ENCODE peak calls at places on chromosomes 1 and 21, in ten cellular contexts. Q is stimulated activated CD4-positive, alpha-beta T cell treated with anti-CD3 and anti-CD28 coated beads, TNF-alpha, amount 100 ng/mL, for 48 hours; A is activated gamma-delta T cell treated with Interleukin-2 at 50 U/mL for 16 hours; P is cardiac fibroblast; F is foreskin fibroblast; T is tibial artery; N is stimulated activated CD8-positive, alpha-beta memory T cell treated with anti-CD3 and anti-CD28 coated beads, Interleukin-15, amount 100 ng/mL, for 24 hours; Y is upper lobe of right lung; B is left colon; J is suprapubic skin. R is an unnamed sample.

GRCh38 chr1:5901150-5901549 is 91.1 kb downstream of the NPHP4 start:
- DNase-seq in Q (no peak), A (no peak), P (no peak), F (no peak), T (peak), N (no peak), Y (no peak), B (no peak), J (peak), R (no peak)

GRCh38 chr1:191895462-191896058 is 262.7 kb upstream of the RGS18 start:
- DNase-seq in Q (no peak), A (no peak), P (no peak), F (no peak), T (no peak), N (no peak), Y (no peak), B (no peak), J (no peak), R (no peak)

GRCh38 chr21:27572681-27573080 is 605.8 kb upstream of the ADAMTS5 start:
- DNase-seq in Q (no peak), A (no peak), P (peak), F (peak), T (no peak), N (no peak), Y (no peak), B (no peak), J (no peak), R (no peak)

GRCh38 chr1:109373051-109373593 is 24.6 kb downstream of the SORT1 start:
- DNase-seq in Q (no peak), A (no peak), P (no peak), F (no peak), T (no peak), N (no peak), Y (no peak), B (no peak), J (no peak), R (no peak)

GRCh38 chr1:49059087-49059486 is 282.4 kb upstream of the BEND5 start:
- DNase-seq in Q (no peak), A (no peak), P (no peak), F (no peak), T (no peak), N (no peak), Y (no peak), B (no peak), J (no peak), R (no peak)

GRCh38 chr1:3736131-3736561 is 16.1 kb upstream of the CCDC27 start:
- DNase-seq in Q (no peak), A (no peak), P (no peak), F (no peak), T (no peak), N (no peak), Y (no peak), B (no peak), J (no peak), R (no peak)

GRCh38 chr1:2641381-2642130 is 8.7 kb upstream of the MMEL1 start:
- DNase-seq in Q (no peak), A (no peak), P (no peak), F (no peak), T (peak), N (no peak), Y (peak), B (no peak), J (peak), R (no peak)

GRCh38 chr1:202158810-202159533 is 1.4 kb downstream of the PTPN7 start:
- DNase-seq in Q (no peak), A (no peak), P (no peak), F (no peak), T (no peak), N (no peak), Y (peak), B (no peak), J (no peak), R (peak)

GRCh38 chr1:59915516-59915915 is 11.1 kb downstream of the CYP2J2 start:
- DNase-seq in Q (no peak), A (no peak), P (no peak), F (no peak), T (no peak), N (no peak), Y (no peak), B (no peak), J (no peak), R (no peak)

GRCh38 chr1:99818063-99818699 is 32.0 kb upstream of the AGL start:
- DNase-seq in Q (no peak), A (no peak), P (peak), F (peak), T (no peak), N (no peak), Y (no peak), B (no peak), J (no peak), R (no peak)

GRCh38 chr1:156504062-156504813 is 3.7 kb upstream of the MEF2D start:
- DNase-seq in Q (no peak), A (no peak), P (no peak), F (no peak), T (peak), N (no peak), Y (peak), B (peak), J (no peak), R (no peak)

GRCh38 chr21:46429754-46430681 is 28.7 kb upstream of the DIP2A start:
- DNase-seq in Q (no peak), A (no peak), P (no peak), F (no peak), T (no peak), N (no peak), Y (no peak), B (no peak), J (no peak), R (no peak)

GRCh38 chr1:39754026-39754569 is 15.4 kb downstream of the PPIE start:
- DNase-seq in Q (no peak), A (no peak), P (no peak), F (no peak), T (no peak), N (no peak), Y (no peak), B (no peak), J (no peak), R (no peak)

R was measured in stimulated activated effector memory CD8-positive, alpha-beta T cell treated with anti-CD3 and anti-CD28 coated beads, Interleukin-12 subunit alpha, Interleukin-12 subunit beta, amount 100 ng/mL, for 72 hours.